ENCODE peak calls at places on chromosomes 4 and X, in four cellular contexts. K is stimulated activated naive CD4-positive, alpha-beta T cell; V is stimulated activated CD4-positive, alpha-beta T cell treated with anti-CD3 and anti-CD28 coated beads, Interleukin-4, amount 100 ng/mL, for 48 hours; S is caudate nucleus. I is an unnamed sample.

GRCh38 chr4:85909851-85910250 is 434.9 kb downstream of the ARHGAP24 start:
- DNase-seq in K (no peak), V (no peak), S (no peak), I (no peak)

GRCh38 chr4:84470204-84470785 is 28.8 kb downstream of the NKX6-1 start:
- DNase-seq in K (no peak), V (no peak), S (no peak), I (no peak)

GRCh38 chr4:55355555-55355954 is 9.5 kb downstream of the SRD5A3 start:
- DNase-seq in K (no peak), V (no peak), S (no peak), I (peak)

GRCh38 chr4:6343950-6344408 is 74.3 kb downstream of the WFS1 start:
- DNase-seq in K (no peak), V (no peak), S (no peak), I (no peak)

GRCh38 chr4:53514509-53514908 is 76.8 kb downstream of the LNX1 start:
- DNase-seq in K (no peak), V (no peak), S (no peak), I (no peak)

GRCh38 chrX:147958316-147958715 is 22.8 kb upstream of the FMR1NB start:
- DNase-seq in K (no peak), V (no peak), S (no peak), I (no peak)

GRCh38 chr4:40418430-40419230 is 83.5 kb downstream of the CHRNA9 start:
- DNase-seq in K (no peak), V (no peak), S (no peak), I (no peak)

GRCh38 chr4:152690706-152691651 is 11.2 kb upstream of the TMEM154 start:
- DNase-seq in K (no peak), V (no peak), S (no peak), I (no peak)

GRCh38 chr4:137703225-137703624 is 170.9 kb upstream of the PCDH18 start:
- DNase-seq in K (no peak), V (no peak), S (no peak), I (no peak)

GRCh38 chrX:50913520-50913919 is 3.0 kb downstream of the BMP15 start:
- DNase-seq in K (no peak), V (no peak), S (no peak), I (no peak)

GRCh38 chr4:26139310-26139924 is 181.4 kb upstream of the RBPJ start:
- DNase-seq in K (no peak), V (no peak), S (no peak), I (no peak)

GRCh38 chrX:9730752-9731151 is 34.9 kb downstream of the GPR143 start:
- DNase-seq in K (no peak), V (peak), S (no peak), I (no peak)

GRCh38 chr4:40856836-40857362 is 107.1 kb downstream of the NSUN7 start:
- DNase-seq in K (peak), V (peak), S (peak), I (peak)

GRCh38 chr4:40595981-40596380 is 33.7 kb downstream of the RBM47 start:
- DNase-seq in K (no peak), V (no peak), S (no peak), I (no peak)

GRCh38 chr4:105140684-105141490 is 5.8 kb upstream of the TET2 start:
- DNase-seq in K (peak), V (no peak), S (no peak), I (no peak)

GRCh38 chr4:3291969-3292570 is 751 bp upstream of the RGS12 start:
- DNase-seq in K (peak), V (no peak), S (no peak), I (no peak)

GRCh38 chr4:145930592-145930991 is 8.0 kb downstream of the ZNF827 start:
- DNase-seq in K (no peak), V (no peak), S (no peak), I (no peak)

GRCh38 chr4:24897639-24898038 is 15.2 kb downstream of the CCDC149 start:
- DNase-seq in K (no peak), V (no peak), S (no peak), I (no peak)

GRCh38 chr4:181528570-181529184 is 714.5 kb upstream of the TENM3 start:
- DNase-seq in K (no peak), V (peak), S (peak), I (peak)

GRCh38 chr4:35548921-35549320 is 695.4 kb downstream of the ARAP2 start:
- DNase-seq in K (no peak), V (no peak), S (no peak), I (no peak)

GRCh38 chr4:99665981-99666380 is 8.4 kb upstream of the C4orf54 start:
- DNase-seq in K (no peak), V (no peak), S (no peak), I (no peak)

GRCh38 chr4:70703695-70704332 is 15.5 kb downstream of the UTP3 start:
- DNase-seq in K (no peak), V (no peak), S (no peak), I (peak)

I was measured in NCI-H187.